ENCODE peak calls at places on chromosomes 6 and 20, in four cellular contexts. Q is tibial artery, P is endodermal cell, E is upper lobe of right lung. Y is an unnamed sample.

GRCh38 chr6:14992382-14992781 is 253.5 kb upstream of the JARID2 start:
- DNase-seq in Q (no peak), P (no peak), E (no peak), Y (no peak)

GRCh38 chr6:134195164-134195906 is 122.6 kb downstream of the SGK1 start:
- DNase-seq in Q (no peak), P (no peak), E (no peak), Y (no peak)

GRCh38 chr6:3798211-3798909 is 46.8 kb upstream of the PXDC1 start:
- DNase-seq in Q (no peak), P (no peak), E (no peak), Y (no peak)

GRCh38 chr6:155352812-155353211 is 38.5 kb upstream of the TFB1M start:
- DNase-seq in Q (no peak), P (no peak), E (no peak), Y (no peak)

GRCh38 chr6:1081566-1081965 is 230.3 kb upstream of the FOXQ1 start:
- DNase-seq in Q (no peak), P (no peak), E (no peak), Y (no peak)

GRCh38 chr6:89375427-89375868 is 22.9 kb upstream of the UBE2J1 start:
- DNase-seq in Q (no peak), P (peak), E (peak), Y (no peak)

GRCh38 chr6:47737406-47737805 is 39.0 kb downstream of the ADGRF4 start:
- DNase-seq in Q (no peak), P (no peak), E (no peak), Y (no peak)

GRCh38 chr6:7879043-7879442 is 31.5 kb downstream of the TXNDC5 start:
- DNase-seq in Q (no peak), P (no peak), E (no peak), Y (no peak)

GRCh38 chr6:31727034-31727716 is 1.9 kb downstream of the DDAH2 start:
- DNase-seq in Q (peak), P (no peak), E (no peak), Y (no peak)

GRCh38 chr6:162140453-162140852 is 587.1 kb downstream of the PRKN start:
- DNase-seq in Q (peak), P (no peak), E (no peak), Y (no peak)

GRCh38 chr6:44663860-44664584 is 276.5 kb downstream of the CDC5L start:
- DNase-seq in Q (no peak), P (peak), E (no peak), Y (no peak)

GRCh38 chr6:29747688-29748250 is 24.5 kb downstream of the HLA-F start:
- DNase-seq in Q (no peak), P (peak), E (no peak), Y (no peak)

GRCh38 chr6:125341460-125341859 is 39.7 kb upstream of the HDDC2 start:
- DNase-seq in Q (no peak), P (no peak), E (no peak), Y (no peak)

GRCh38 chr6:5998741-5999687 is 7.7 kb downstream of the NRN1 start:
- DNase-seq in Q (no peak), P (peak), E (no peak), Y (no peak)

GRCh38 chr6:135537782-135538301 is 40.3 kb upstream of the AHI1 start:
- DNase-seq in Q (no peak), P (peak), E (no peak), Y (no peak)
- H3K27ac ChIP-seq in Q (no peak), P (no peak), E (no peak), Y (no peak)

GRCh38 chr6:34385793-34386195 is 6.7 kb downstream of the NUDT3 start:
- DNase-seq in Q (no peak), P (no peak), E (no peak), Y (no peak)

GRCh38 chr6:34389034-34389433 is 3.4 kb downstream of the NUDT3 start:
- DNase-seq in Q (no peak), P (no peak), E (no peak), Y (no peak)

GRCh38 chr6:34383651-34384304 is 8.7 kb downstream of the NUDT3 start:
- DNase-seq in Q (no peak), P (peak), E (no peak), Y (no peak)

GRCh38 chr6:34384305-34385153 is 7.9 kb downstream of the NUDT3 start:
- DNase-seq in Q (no peak), P (no peak), E (no peak), Y (no peak)

DNA sequence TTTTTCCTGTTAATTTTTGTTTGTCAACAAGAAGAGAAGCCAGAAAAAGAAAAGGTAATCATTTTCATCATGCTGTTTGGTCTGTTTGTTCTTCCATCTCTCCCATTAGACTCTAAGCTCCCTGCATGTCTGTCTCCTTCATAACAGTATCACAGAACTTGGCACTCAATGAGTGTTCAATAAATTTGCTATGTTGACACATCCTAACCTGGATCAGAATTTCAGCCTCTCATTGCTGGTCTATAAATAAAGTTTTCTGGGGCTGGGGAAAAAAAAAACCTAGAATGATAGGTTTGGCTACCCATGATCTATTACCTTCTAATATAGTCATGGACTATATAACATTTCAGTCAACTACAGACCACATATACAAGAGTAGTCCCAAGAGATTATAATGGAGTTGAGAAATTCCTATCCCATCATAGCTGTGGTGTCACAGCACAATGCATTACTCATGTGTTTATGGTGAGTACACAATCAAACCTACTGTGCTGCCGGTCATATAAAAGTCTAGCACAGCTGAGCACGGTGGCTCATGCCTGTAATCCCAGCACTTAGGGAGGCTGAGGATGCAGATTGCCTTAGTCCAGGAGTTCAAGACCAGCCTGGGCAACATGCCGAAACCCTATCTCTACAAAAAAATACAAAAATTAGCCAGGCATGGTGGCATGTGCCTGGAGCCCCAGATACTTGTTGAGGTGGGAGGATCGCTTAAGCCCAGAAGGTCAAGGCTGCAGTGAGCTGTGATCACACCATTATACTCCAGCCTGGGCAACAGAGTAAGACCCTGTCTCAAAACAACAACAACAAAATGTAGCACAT is 5.9 kb downstream of the NUDT3 start:
- DNase-seq in Q (no peak), P (no peak), E (no peak), Y (no peak)
- H3K27ac ChIP-seq in Q (no peak), P (no peak), E (no peak), Y (no peak)

GRCh38 chr20:53999077-53999476 is 71.3 kb downstream of the BCAS1 start:
- DNase-seq in Q (no peak), P (no peak), E (no peak), Y (no peak)

GRCh38 chr20:54002741-54003140 is 67.7 kb downstream of the BCAS1 start:
- DNase-seq in Q (no peak), P (no peak), E (no peak), Y (no peak)

GRCh38 chr20:54002056-54002575 is 68.3 kb downstream of the BCAS1 start:
- DNase-seq in Q (no peak), P (no peak), E (no peak), Y (no peak)

GRCh38 chr20:54000914-54001313 is 69.5 kb downstream of the BCAS1 start:
- DNase-seq in Q (no peak), P (no peak), E (no peak), Y (no peak)

DNA sequence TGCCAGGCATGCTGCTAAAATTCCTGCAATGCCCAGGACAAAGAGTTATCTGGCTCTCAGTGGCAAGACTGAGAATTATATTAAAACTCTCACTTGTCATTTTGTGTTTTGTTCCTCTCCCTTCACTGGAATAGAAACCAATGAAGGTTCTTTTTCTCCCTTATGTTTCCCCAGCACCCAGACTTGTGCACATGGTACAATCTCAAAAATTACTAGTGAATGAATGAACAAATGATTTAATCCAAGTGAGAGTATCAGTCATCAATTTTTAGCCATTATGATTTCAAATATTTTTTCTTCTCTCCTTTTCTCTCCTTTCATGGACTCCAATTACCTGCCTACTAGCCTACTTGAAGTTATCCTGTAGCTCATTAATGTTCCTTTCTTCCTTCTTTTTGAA is 70.1 kb downstream of the BCAS1 start:
- DNase-seq in Q (no peak), P (no peak), E (no peak), Y (no peak)
- H3K27ac ChIP-seq in Q (no peak), P (no peak), E (no peak), Y (no peak)

DNA sequence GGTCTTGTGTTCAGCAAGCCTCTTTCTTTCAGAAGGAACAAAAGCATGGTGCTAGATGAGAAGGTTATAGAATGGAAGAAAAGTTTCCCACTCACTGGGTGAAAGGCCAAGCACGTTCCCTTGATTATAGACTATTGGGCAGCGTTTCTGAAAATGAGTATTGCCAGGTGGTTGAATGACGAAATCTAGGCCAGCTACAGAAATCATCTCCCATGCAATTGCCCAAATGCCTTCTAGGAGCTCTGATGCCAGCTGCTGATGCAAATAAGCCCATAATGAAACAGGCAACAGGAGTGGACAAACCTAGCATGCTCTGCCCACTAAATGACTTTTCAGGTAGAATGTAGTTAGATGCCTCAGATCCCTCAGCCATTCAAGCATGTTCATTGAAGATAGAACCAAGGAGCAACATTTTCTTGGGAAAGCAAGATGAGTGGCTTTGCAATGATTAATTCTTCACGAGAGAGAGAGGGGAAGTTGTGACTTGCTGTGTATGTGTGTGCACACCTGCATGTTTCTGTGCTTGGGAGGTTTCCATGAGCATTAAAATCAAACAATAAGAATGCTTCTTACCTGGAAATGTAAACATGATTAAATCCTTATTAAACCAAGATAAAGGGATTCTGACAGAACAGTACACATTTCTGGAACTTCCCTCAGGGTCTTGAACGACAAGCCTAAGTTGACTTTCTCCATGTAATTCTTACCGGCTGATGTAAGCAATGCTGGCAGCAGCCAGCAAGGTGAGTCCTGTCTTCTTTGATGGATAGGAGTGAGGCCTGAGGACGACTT is 43.5 kb downstream of the ADTRP start:
- DNase-seq in Q (no peak), P (no peak), E (no peak), Y (no peak)
- H3K27ac ChIP-seq in Q (no peak), P (no peak), E (no peak), Y (no peak)

GRCh38 chr20:45890997-45891983 is at the start of the genes CTSA and NEURL2:
- DNase-seq in Q (peak), P (peak), E (peak), Y (peak)

GRCh38 chr20:45887346-45887715 is at the start of gene SPATA25:
- DNase-seq in Q (no peak), P (no peak), E (no peak), Y (no peak)

GRCh38 chr20:45886590-45887345 is 654 bp downstream of the SPATA25 start:
- DNase-seq in Q (no peak), P (no peak), E (no peak), Y (no peak)

GRCh38 chr20:45890077-45890996 is 671 bp downstream of the NEURL2 start:
- DNase-seq in Q (peak), P (peak), E (peak), Y (peak)

GRCh38 chr20:45888681-45889080 is 1.3 kb upstream of the SPATA25 start:
- DNase-seq in Q (no peak), P (no peak), E (no peak), Y (no peak)
- H3K27ac ChIP-seq in Q (no peak), P (no peak), E (no peak), Y (no peak)

GRCh38 chr6:136424450-136424849 is 125.8 kb downstream of the MAP7 start:
- DNase-seq in Q (no peak), P (no peak), E (no peak), Y (no peak)
- H3K27ac ChIP-seq in Q (no peak), P (no peak), E (no peak), Y (peak)

GRCh38 chr20:62475027-62475818 is 572 bp downstream of the GATA5 start:
- DNase-seq in Q (no peak), P (peak), E (no peak), Y (no peak)

GRCh38 chr20:62475819-62476073 is at the start of gene GATA5:
- DNase-seq in Q (no peak), P (peak), E (no peak), Y (no peak)

GRCh38 chr20:62473717-62474584 is 1.8 kb downstream of the GATA5 start:
- DNase-seq in Q (no peak), P (peak), E (no peak), Y (no peak)

GRCh38 chr20:62473200-62473585 is 2.6 kb downstream of the GATA5 start:
- DNase-seq in Q (no peak), P (no peak), E (no peak), Y (no peak)

GRCh38 chr20:62474585-62475026 is 1.2 kb downstream of the GATA5 start:
- DNase-seq in Q (no peak), P (no peak), E (no peak), Y (no peak)
- H3K27ac ChIP-seq in Q (no peak), P (no peak), E (peak), Y (no peak)

GRCh38 chr6:143744593-143745151 is 66.9 kb downstream of the PHACTR2 start:
- DNase-seq in Q (no peak), P (peak), E (no peak), Y (no peak)
- H3K27ac ChIP-seq in Q (peak), P (peak), E (peak), Y (no peak)

Y was measured in caudate nucleus.